ENCODE peak calls at places on chromosomes 5 and 9, in seven cellular contexts. L is skeletal muscle cell; E is germinal center; N is adrenal gland; G is activated CD4-positive, alpha-beta T cell treated with anti-CD3 and anti-CD28 coated beads, Interleukin-2, amount 50 U/mL, for 1 hour; I is EH; Z is BE2C. K is an unnamed sample.

GRCh38 chr9:88355166-88355565 is 33.1 kb upstream of the SPIN1 start:
- DNase-seq in L (no peak), E (no peak), N (no peak), G (no peak), I (peak; percentile 14), Z (no peak), K (no peak)

GRCh38 chr5:132426525-132427138 is 57.1 kb downstream of the SLC22A5 start:
- DNase-seq in L (peak; percentile 87), E (peak; percentile 59), N (peak; percentile 91), G (peak; percentile 30), I (peak; percentile 95), Z (peak; percentile 36), K (no peak)

GRCh38 chr9:119802621-119803020 is 433.4 kb upstream of the BRINP1 start:
- DNase-seq in L (no peak), E (no peak), N (peak; percentile 36), G (no peak), I (peak; percentile 1), Z (no peak), K (no peak)

GRCh38 chr5:172744106-172745104 is 26.6 kb downstream of the DUSP1 start:
- DNase-seq in L (no peak), E (no peak), N (no peak), G (no peak), I (no peak), Z (no peak), K (no peak)

GRCh38 chr9:20854444-20854843 is 170.4 kb downstream of the FOCAD start:
- DNase-seq in L (no peak), E (no peak), N (no peak), G (no peak), I (peak; percentile 81), Z (no peak), K (no peak)

GRCh38 chr9:21777701-21778100 is 24.7 kb upstream of the MTAP start:
- DNase-seq in L (peak; percentile 69), E (no peak), N (no peak), G (no peak), I (peak; percentile 93), Z (no peak), K (no peak)

GRCh38 chr9:119027901-119028699 is 341.1 kb downstream of the BRINP1 start:
- DNase-seq in L (no peak), E (no peak), N (no peak), G (no peak), I (no peak), Z (no peak), K (no peak)

GRCh38 chr5:181221792-181222629 is 1.1 kb upstream of the TRIM41 start:
- DNase-seq in L (peak; percentile 88), E (peak; percentile 62), N (peak; percentile 89), G (peak; percentile 98), I (peak; percentile 97), Z (peak; percentile 95), K (peak; percentile 99)

GRCh38 chr5:34409376-34409775 is 246.8 kb upstream of the RAI14 start:
- DNase-seq in L (no peak), E (no peak), N (no peak), G (no peak), I (peak; percentile 58), Z (no peak), K (no peak)

GRCh38 chr5:124677376-124677998 is 69.0 kb downstream of the ZNF608 start:
- DNase-seq in L (no peak), E (no peak), N (peak; percentile 19), G (no peak), I (no peak), Z (peak; percentile 78), K (no peak)

GRCh38 chr9:124222918-124223720 is 34.6 kb upstream of the NEK6 start:
- DNase-seq in L (no peak), E (no peak), N (peak; percentile 81), G (no peak), I (peak; percentile 46), Z (no peak), K (no peak)

GRCh38 chr5:10582512-10582897 is 18.6 kb downstream of the ANKRD33B start:
- DNase-seq in L (no peak), E (no peak), N (no peak), G (no peak), I (no peak), Z (no peak), K (no peak)

GRCh38 chr5:67960939-67961338 is 254.6 kb upstream of the PIK3R1 start:
- DNase-seq in L (no peak), E (no peak), N (no peak), G (no peak), I (peak; percentile 3), Z (no peak), K (no peak)

GRCh38 chr9:115923903-115924668 is 229.5 kb upstream of the PAPPA start:
- DNase-seq in L (peak; percentile 44), E (no peak), N (peak; percentile 23), G (no peak), I (peak; percentile 99), Z (no peak), K (no peak)

GRCh38 chr5:132825165-132825823 is 5.2 kb downstream of the SHROOM1 start:
- DNase-seq in L (no peak), E (no peak), N (no peak), G (no peak), I (no peak), Z (no peak), K (no peak)

GRCh38 chr9:134913041-134913712 is 4.5 kb downstream of the FCN1 start:
- DNase-seq in L (no peak), E (no peak), N (no peak), G (no peak), I (no peak), Z (no peak), K (no peak)

GRCh38 chr5:89934069-89934468 is 475.5 kb downstream of the CETN3 start:
- DNase-seq in L (no peak), E (no peak), N (no peak), G (no peak), I (no peak), Z (no peak), K (no peak)

GRCh38 chr9:77597057-77597456 is 51.1 kb downstream of the GNA14 start:
- DNase-seq in L (no peak), E (no peak), N (no peak), G (no peak), I (peak; percentile 16), Z (no peak), K (no peak)

GRCh38 chr9:91412895-91413294 is 10.7 kb downstream of the NFIL3 start:
- DNase-seq in L (no peak), E (no peak), N (no peak), G (no peak), I (no peak), Z (no peak), K (no peak)

GRCh38 chr5:146607663-146608315 is 91.8 kb upstream of the GPR151 start:
- DNase-seq in L (no peak), E (no peak), N (no peak), G (no peak), I (no peak), Z (no peak), K (no peak)

GRCh38 chr5:3347741-3348140 is 247.9 kb upstream of the IRX1 start:
- DNase-seq in L (no peak), E (no peak), N (no peak), G (no peak), I (no peak), Z (no peak), K (no peak)

GRCh38 chr5:159208508-159209437 is 580 bp downstream of the RNF145 start:
- DNase-seq in L (no peak), E (peak; percentile 33), N (peak; percentile 51), G (peak; percentile 20), I (peak; percentile 74), Z (peak; percentile 63), K (no peak)

GRCh38 chr5:66144799-66145390 is 795 bp downstream of the SREK1 start:
- DNase-seq in L (no peak), E (peak; percentile 65), N (no peak), G (no peak), I (no peak), Z (no peak), K (no peak)

GRCh38 chr9:89397471-89397870 is 79.2 kb downstream of the SECISBP2 start:
- DNase-seq in L (no peak), E (no peak), N (no peak), G (no peak), I (no peak), Z (no peak), K (no peak)

GRCh38 chr5:107072440-107072839 is 598.3 kb downstream of the EFNA5 start:
- DNase-seq in L (no peak), E (no peak), N (no peak), G (no peak), I (no peak), Z (no peak), K (no peak)

GRCh38 chr9:73869261-73869660 is 627.9 kb upstream of the RORB start:
- DNase-seq in L (peak; percentile 25), E (no peak), N (no peak), G (no peak), I (no peak), Z (no peak), K (no peak)

GRCh38 chr5:137195483-137195882 is 303.6 kb downstream of the SPOCK1 start:
- DNase-seq in L (no peak), E (no peak), N (no peak), G (no peak), I (no peak), Z (no peak), K (no peak)

GRCh38 chr5:80037366-80037765 is 2.2 kb downstream of the THBS4 start:
- DNase-seq in L (no peak), E (no peak), N (no peak), G (no peak), I (no peak), Z (no peak), K (no peak)